ENCODE peak calls at places on chromosome 2, in eight cellular contexts. U, R, K, J, W, I, Q and E are unnamed samples.

GRCh38 chr2:173734686-173735308 is 230.4 kb downstream of the SP3 start:
- DNase-seq in U (no peak), R (no peak), K (no peak), J (no peak), W (no peak), I (no peak), Q (no peak), E (no peak)

GRCh38 chr2:3356799-3357198 is 20.8 kb downstream of the EIPR1 start:
- DNase-seq in U (no peak), R (no peak), K (peak; percentile 54), J (no peak), W (no peak), I (no peak), Q (no peak), E (no peak)

GRCh38 chr2:88933980-88934379 is 242.5 kb downstream of the RPIA start:
- DNase-seq in U (no peak), R (no peak), K (peak; percentile 9), J (no peak), W (no peak), I (no peak), Q (no peak), E (no peak)

GRCh38 chr2:230870544-230871360 is 6.0 kb downstream of the ITM2C start:
- DNase-seq in U (no peak), R (peak; percentile 17), K (peak; percentile 17), J (no peak), W (no peak), I (no peak), Q (no peak), E (no peak)

GRCh38 chr2:27627963-27628766 is 647 bp downstream of the CCDC121 start:
- DNase-seq in U (no peak), R (peak; percentile 99), K (peak; percentile 37), J (no peak), W (no peak), I (no peak), Q (peak; percentile 17), E (no peak)

GRCh38 chr2:202762546-202762945 is 109.0 kb downstream of the ICA1L start:
- DNase-seq in U (no peak), R (no peak), K (no peak), J (no peak), W (peak; percentile 8), I (no peak), Q (no peak), E (no peak)

GRCh38 chr2:69774984-69775982 is 33.3 kb downstream of the ANXA4 start:
- DNase-seq in U (no peak), R (peak; percentile 21), K (no peak), J (no peak), W (peak; percentile 49), I (no peak), Q (no peak), E (no peak)

GRCh38 chr2:119155633-119156032 is 2.9 kb downstream of the C1QL2 start:
- DNase-seq in U (no peak), R (no peak), K (no peak), J (no peak), W (no peak), I (no peak), Q (no peak), E (no peak)

GRCh38 chr2:30348825-30349224 is 98.2 kb upstream of the LCLAT1 start:
- DNase-seq in U (no peak), R (no peak), K (no peak), J (no peak), W (no peak), I (no peak), Q (no peak), E (no peak)

GRCh38 chr2:62794791-62795190 is 89.3 kb downstream of the EHBP1 start:
- DNase-seq in U (no peak), R (peak; percentile 77), K (no peak), J (no peak), W (no peak), I (no peak), Q (peak; percentile 22), E (no peak)

GRCh38 chr2:2569306-2569705 is 238.2 kb upstream of the MYT1L start:
- DNase-seq in U (no peak), R (no peak), K (no peak), J (no peak), W (no peak), I (no peak), Q (no peak), E (no peak)

GRCh38 chr2:227608469-227609338 is 5.9 kb downstream of the SCYGR3 start:
- DNase-seq in U (no peak), R (no peak), K (peak; percentile 75), J (no peak), W (no peak), I (no peak), Q (no peak), E (no peak)

GRCh38 chr2:9753665-9754531 is 89.4 kb upstream of the TAF1B start:
- DNase-seq in U (no peak), R (no peak), K (no peak), J (peak; percentile 32), W (peak; percentile 41), I (peak; percentile 49), Q (no peak), E (no peak)

GRCh38 chr2:10990561-10991111 is 78.9 kb downstream of the KCNF1 start:
- DNase-seq in U (no peak), R (no peak), K (no peak), J (no peak), W (no peak), I (no peak), Q (no peak), E (no peak)

GRCh38 chr2:240346015-240346752 is 89.3 kb upstream of the GPC1 start:
- DNase-seq in U (no peak), R (no peak), K (no peak), J (no peak), W (no peak), I (no peak), Q (no peak), E (no peak)

GRCh38 chr2:134410831-134411231 is 157.0 kb downstream of the MGAT5 start:
- DNase-seq in U (no peak), R (peak; percentile 81), K (no peak), J (no peak), W (no peak), I (no peak), Q (no peak), E (no peak)

GRCh38 chr2:10057231-10058107 is 14.1 kb downstream of the KLF11 start:
- DNase-seq in U (no peak), R (peak; percentile 77), K (peak; percentile 89), J (no peak), W (no peak), I (no peak), Q (no peak), E (no peak)

GRCh38 chr2:15687243-15687642 is 95.6 kb downstream of the DDX1 start:
- DNase-seq in U (no peak), R (no peak), K (no peak), J (no peak), W (no peak), I (no peak), Q (no peak), E (no peak)

GRCh38 chr2:172351586-172351985 is 75.8 kb upstream of the ITGA6 start:
- DNase-seq in U (no peak), R (no peak), K (no peak), J (no peak), W (no peak), I (no peak), Q (no peak), E (no peak)

GRCh38 chr2:196431957-196432356 is 207.6 kb upstream of the CCDC150 start:
- DNase-seq in U (no peak), R (peak; percentile 15), K (peak; percentile 65), J (no peak), W (no peak), I (no peak), Q (no peak), E (no peak)

GRCh38 chr2:205366336-205367060 is 315.8 kb upstream of the NRP2 start:
- DNase-seq in U (no peak), R (peak; percentile 18), K (no peak), J (no peak), W (no peak), I (no peak), Q (no peak), E (no peak)

GRCh38 chr2:207066784-207067460 is 98.8 kb downstream of the KLF7 start:
- DNase-seq in U (no peak), R (peak; percentile 20), K (no peak), J (no peak), W (no peak), I (no peak), Q (no peak), E (no peak)